ENCODE peak calls at places on chromosomes 11 and 22, in four cellular contexts. U is cerebellum; D is thyroid gland; W is stimulated activated CD4-positive, alpha-beta T cell treated with anti-CD3 and anti-CD28 coated beads, Interleukin-2, amount 100 ng/mL, for 24 hours. X is an unnamed sample.

GRCh38 chr11:112839051-112839450 is 122.2 kb upstream of the NCAM1 start:
- DNase-seq in D (no peak), U (no peak), W (no peak), X (no peak)

GRCh38 chr22:37198290-37199102 is 10.4 kb upstream of the C1QTNF6 start:
- DNase-seq in W (peak; percentile 98), D (peak; percentile 77), U (peak; percentile 64), X (peak; percentile 95)

GRCh38 chr22:20604776-20605221 is 97.4 kb downstream of the MED15 start:
- DNase-seq in D (no peak), U (no peak), W (no peak), X (no peak)

GRCh38 chr11:19228956-19229355 is 11.8 kb downstream of the E2F8 start:
- DNase-seq in W (no peak), U (no peak), D (no peak), X (no peak)

GRCh38 chr11:910589-911030 is at the start of gene CHID1:
- DNase-seq in D (peak; percentile 85), U (peak; percentile 96), W (peak; percentile 91), X (peak; percentile 88)

GRCh38 chr11:3613998-3614741 is 27.6 kb downstream of the ART5 start:
- DNase-seq in D (peak; percentile 86), U (no peak), W (no peak), X (no peak)

GRCh38 chr11:75474878-75475766 is 42.1 kb upstream of the KLHL35 start:
- DNase-seq in W (peak; percentile 71), U (no peak), D (peak; percentile 35), X (peak; percentile 77)

GRCh38 chr22:19708323-19709011 is 5.8 kb upstream of the SEPTIN5 start:
- DNase-seq in U (no peak), W (no peak), D (peak; percentile 89), X (no peak)

GRCh38 chr11:61429346-61429690 is 457 bp downstream of the CPSF7 start:
- DNase-seq in U (peak; percentile 35), D (peak; percentile 59), W (peak; percentile 78), X (peak; percentile 89)

GRCh38 chr11:117663826-117664225 is 133.2 kb downstream of the DSCAML1 start:
- DNase-seq in U (no peak), W (no peak), D (peak; percentile 36), X (peak; percentile 30)

GRCh38 chr22:17589810-17590375 is 26.6 kb downstream of the SLC25A18 start:
- DNase-seq in W (no peak), U (no peak), D (no peak), X (no peak)

GRCh38 chr11:122033193-122033592 is 82.8 kb downstream of the BLID start:
- DNase-seq in U (no peak), W (no peak), D (no peak), X (no peak)

GRCh38 chr22:26466196-26466595 is 17.4 kb downstream of the HPS4 start:
- DNase-seq in W (no peak), D (no peak), U (peak; percentile 92), X (no peak)

GRCh38 chr11:115379528-115379927 is 124.7 kb downstream of the CADM1 start:
- DNase-seq in W (no peak), D (no peak), U (no peak), X (no peak)

GRCh38 chr22:44691796-44692661 is 10.0 kb upstream of the PRR5 start:
- DNase-seq in D (no peak), U (no peak), W (no peak), X (no peak)

GRCh38 chr22:47065756-47066615 is 303.5 kb downstream of the TBC1D22A start:
- DNase-seq in U (no peak), W (no peak), D (no peak), X (no peak)

GRCh38 chr11:119051440-119052162 is 5.4 kb downstream of the HYOU1 start:
- DNase-seq in U (no peak), W (peak; percentile 28), D (no peak), X (no peak)

GRCh38 chr11:60860943-60861342 is 5.2 kb upstream of the PTGDR2 start:
- DNase-seq in W (no peak), D (no peak), U (no peak), X (no peak)

GRCh38 chr11:134411887-134412507 is at the start of gene B3GAT1:
- DNase-seq in W (no peak), U (peak; percentile 28), D (peak; percentile 20), X (peak; percentile 49)

GRCh38 chr11:68763181-68763721 is 11.9 kb upstream of the TESMIN start:
- DNase-seq in D (no peak), U (no peak), W (no peak), X (peak; percentile 36)

GRCh38 chr22:38413085-38414008 is 41.7 kb downstream of the KCNJ4 start:
- DNase-seq in D (peak; percentile 69), U (no peak), W (no peak), X (no peak)

GRCh38 chr11:57213282-57214086 is 23.6 kb downstream of the APLNR start:
- DNase-seq in D (no peak), U (no peak), W (no peak), X (peak; percentile 70)

GRCh38 chr11:123168236-123168635 is 26.8 kb downstream of the CLMP start:
- DNase-seq in W (no peak), D (no peak), U (no peak), X (no peak)

GRCh38 chr22:37546436-37547248 is 13.6 kb upstream of the CDC42EP1 start:
- DNase-seq in U (no peak), D (peak; percentile 70), W (no peak), X (no peak)

GRCh38 chr11:69642913-69643632 is 2.1 kb downstream of the CCND1 start:
- DNase-seq in U (peak; percentile 80), W (peak; percentile 85), D (peak; percentile 84), X (peak; percentile 88)

GRCh38 chr22:44882226-44882905 is 127.4 kb downstream of the PHF21B start:
- DNase-seq in D (no peak), U (no peak), W (no peak), X (no peak)

GRCh38 chr11:21654091-21654490 is 538.8 kb upstream of the ANO5 start:
- DNase-seq in U (no peak), D (no peak), W (no peak), X (no peak)

GRCh38 chr11:77027275-77027674 is 6.9 kb upstream of the B3GNT6 start:
- DNase-seq in D (no peak), W (no peak), U (peak; percentile 85), X (no peak)

GRCh38 chr22:24117942-24118341 is 63.3 kb upstream of the SUSD2 start:
- DNase-seq in W (no peak), U (no peak), D (no peak), X (no peak)

GRCh38 chr11:130634981-130635473 is 186.6 kb downstream of the ADAMTS15 start:
- DNase-seq in D (no peak), W (no peak), U (peak; percentile 26), X (no peak)

GRCh38 chr11:74311352-74311926 is at the start of gene P4HA3:
- DNase-seq in W (peak; percentile 76), D (peak; percentile 72), U (peak; percentile 85), X (peak; percentile 86)

GRCh38 chr22:25193130-25193529 is 6.5 kb upstream of the CRYBB3 start:
- DNase-seq in W (no peak), U (no peak), D (no peak), X (no peak)

GRCh38 chr11:82927264-82927880 is 25.8 kb downstream of the DDIAS start:
- DNase-seq in W (no peak), D (no peak), U (peak; percentile 55), X (peak; percentile 16)

GRCh38 chr11:10601722-10602281 is 33.3 kb upstream of the LYVE1 start:
- DNase-seq in W (no peak), D (peak; percentile 10), U (peak; percentile 32), X (no peak)